ENCODE peak calls at places on chromosomes 2 and 18, in five cellular contexts. E is transverse colon, I is GM12891, M is endothelial cell of umbilical vein, K is HepG2. H is an unnamed sample.

GRCh38 chr18:59056706-59057492 is 82.8 kb upstream of the SEC11C start:
- DNase-seq in E (peak), I (peak), M (peak), K (peak), H (peak)

GRCh38 chr2:227472265-227473018 is 486 bp downstream of the AGFG1 start:
- DNase-seq in E (peak), I (peak), M (peak), K (no peak), H (peak)

GRCh38 chr2:2848621-2849443 is 517.8 kb upstream of the MYT1L start:
- DNase-seq in E (no peak), I (no peak), M (no peak), K (no peak), H (peak)

GRCh38 chr2:41954304-41955291 is 93.2 kb upstream of the PKDCC start:
- DNase-seq in E (no peak), I (no peak), M (no peak), K (no peak), H (no peak)

GRCh38 chr2:61758991-61759390 is 94.9 kb downstream of the FAM161A start:
- DNase-seq in E (no peak), I (no peak), M (no peak), K (no peak), H (no peak)

GRCh38 chr18:7789853-7790552 is 222.9 kb downstream of the PTPRM start:
- DNase-seq in E (no peak), I (no peak), M (peak), K (peak), H (no peak)

GRCh38 chr2:110126086-110126773 is 10.6 kb upstream of the MALL start:
- DNase-seq in E (no peak), I (no peak), M (no peak), K (no peak), H (no peak)

GRCh38 chr2:33525666-33526065 is 49.2 kb downstream of the RASGRP3 start:
- DNase-seq in E (no peak), I (no peak), M (no peak), K (no peak), H (no peak)

GRCh38 chr2:117936871-117937428 is 76.9 kb downstream of the CCDC93 start:
- DNase-seq in E (no peak), I (no peak), M (no peak), K (no peak), H (no peak)

GRCh38 chr2:108621689-108622681 is 87.7 kb downstream of the LIMS1 start:
- DNase-seq in E (no peak), I (no peak), M (no peak), K (no peak), H (no peak)

GRCh38 chr2:209463226-209463625 is 39.4 kb downstream of the MAP2 start:
- DNase-seq in E (no peak), I (no peak), M (no peak), K (no peak), H (no peak)

GRCh38 chr2:113278812-113279139 is at the start of gene PAX8:
- DNase-seq in E (no peak), I (no peak), M (no peak), K (no peak), H (no peak)

GRCh38 chr2:37771600-37772088 is 100.2 kb upstream of the CDC42EP3 start:
- DNase-seq in E (no peak), I (no peak), M (no peak), K (no peak), H (no peak)

GRCh38 chr18:13912601-13913000 is 2.7 kb downstream of the MC2R start:
- DNase-seq in E (no peak), I (no peak), M (no peak), K (no peak), H (no peak)

GRCh38 chr2:98465456-98466201 is 21.0 kb downstream of the INPP4A start:
- DNase-seq in E (peak), I (no peak), M (peak), K (no peak), H (peak)

GRCh38 chr18:57975805-57976204 is 68.2 kb upstream of the NEDD4L start:
- DNase-seq in E (no peak), I (no peak), M (no peak), K (no peak), H (no peak)

GRCh38 chr18:45638544-45638943 is 23.3 kb downstream of the SLC14A2 start:
- DNase-seq in E (no peak), I (no peak), M (no peak), K (no peak), H (no peak)

GRCh38 chr2:186884585-186884984 is 35.6 kb upstream of the ZSWIM2 start:
- DNase-seq in E (no peak), I (no peak), M (peak), K (no peak), H (no peak)

GRCh38 chr18:76256897-76257500 is 238.0 kb downstream of the ZNF516 start:
- DNase-seq in E (no peak), I (no peak), M (no peak), K (peak), H (no peak)

GRCh38 chr2:172137109-172137508 is 34.4 kb upstream of the DLX2 start:
- DNase-seq in E (no peak), I (no peak), M (no peak), K (no peak), H (no peak)

GRCh38 chr2:218465987-218466633 is 47.2 kb downstream of the VIL1 start:
- DNase-seq in E (no peak), I (no peak), M (peak), K (peak), H (no peak)

GRCh38 chr2:189959450-189959849 is 103.1 kb downstream of the MSTN start:
- DNase-seq in E (no peak), I (no peak), M (no peak), K (no peak), H (no peak)

GRCh38 chr2:31137211-31138036 is 816 bp downstream of the GALNT14 start:
- DNase-seq in E (no peak), I (peak), M (no peak), K (no peak), H (peak)

GRCh38 chr2:215594766-215595165 is 158.9 kb upstream of the FN1 start:
- DNase-seq in E (no peak), I (no peak), M (no peak), K (no peak), H (no peak)

GRCh38 chr2:55148269-55148668 is 83.8 kb downstream of the CLHC1 start:
- DNase-seq in E (no peak), I (no peak), M (peak), K (no peak), H (no peak)
- TF ChIP-seq POLR2AphosphoS5 in E (no peak), I (no peak), M (no peak), K (no peak), H (no peak)

DNA sequence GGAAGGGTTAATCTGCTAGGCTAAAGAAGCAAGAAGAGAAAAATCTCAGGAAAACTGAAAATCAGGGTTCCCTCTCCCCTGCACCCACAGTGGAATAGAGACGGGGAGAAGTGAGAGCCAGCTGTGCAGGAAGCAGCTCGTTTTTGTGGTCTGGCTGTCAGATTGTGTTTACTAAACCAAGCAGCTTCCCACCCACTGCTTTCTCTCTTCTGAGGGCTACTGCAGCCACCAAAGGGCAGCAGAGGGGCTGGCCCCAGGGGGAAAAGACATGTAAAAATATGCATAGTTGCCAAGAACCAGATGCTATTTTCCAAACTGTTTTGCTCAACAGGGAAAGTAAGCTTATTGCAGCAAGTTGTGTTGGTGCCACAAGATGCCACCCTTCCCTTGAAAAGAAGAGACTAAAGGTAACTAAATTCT is 72.6 kb upstream of the THUMPD2 start:
- DNase-seq in E (no peak), I (no peak), M (no peak), K (no peak), H (no peak)
- TF ChIP-seq POLR2AphosphoS5 in E (no peak), I (no peak), M (no peak), K (no peak), H (no peak)

DNA sequence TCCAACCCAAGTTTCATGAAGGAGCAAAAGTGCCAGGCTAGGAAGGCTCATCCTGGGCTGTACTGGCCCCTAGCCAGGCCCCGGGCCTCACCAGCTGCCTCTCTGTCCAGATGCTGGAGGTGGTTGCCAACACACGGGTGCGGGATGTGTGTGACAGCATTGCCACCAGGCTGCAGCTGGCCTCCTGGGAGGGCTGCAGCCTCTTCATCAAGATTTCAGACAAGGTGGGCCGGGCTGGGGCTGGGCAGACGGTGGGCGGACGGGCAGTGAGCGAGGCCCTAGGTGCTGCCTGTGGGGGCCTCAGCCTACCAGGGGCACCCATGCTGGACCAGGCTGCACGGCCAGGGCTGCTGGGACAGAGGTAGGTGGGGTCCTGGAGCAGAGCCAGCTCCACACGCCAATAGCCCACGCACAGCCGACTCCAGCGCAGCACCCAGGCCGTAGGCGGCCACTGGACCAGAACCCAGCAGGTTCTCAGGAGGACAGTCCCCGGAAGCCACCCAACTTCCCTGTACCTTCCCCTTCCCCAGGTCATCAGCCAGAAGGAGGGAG is 11.8 kb upstream of the GPR17 start:
- DNase-seq in E (no peak), I (no peak), M (no peak), K (no peak), H (peak)
- TF ChIP-seq POLR2AphosphoS5 in E (no peak), I (no peak), M (no peak), K (no peak), H (peak)

DNA sequence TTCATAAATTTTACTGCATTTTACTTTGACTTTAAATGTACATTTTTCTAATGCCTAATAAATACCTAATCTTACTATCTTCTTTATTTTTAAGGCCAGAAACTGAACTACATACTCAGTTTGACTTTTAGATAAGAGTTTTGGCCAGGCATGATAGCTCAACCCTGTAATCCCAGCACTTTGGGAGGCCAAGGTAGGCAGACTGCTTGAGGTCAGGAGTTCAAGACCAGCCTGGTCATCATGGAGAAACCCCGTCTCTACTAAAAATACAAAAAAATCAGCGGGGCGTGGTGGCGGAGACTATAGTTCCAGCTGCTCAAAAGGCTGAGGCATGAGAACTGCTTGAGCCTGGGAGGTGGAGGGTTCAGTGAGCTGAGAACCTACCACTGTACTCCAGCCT is 9.1 kb downstream of the ATF2 start:
- DNase-seq in E (no peak), I (no peak), M (no peak), K (no peak), H (no peak)
- TF ChIP-seq POLR2AphosphoS5 in E (no peak), I (no peak), M (no peak), K (no peak), H (no peak)

DNA sequence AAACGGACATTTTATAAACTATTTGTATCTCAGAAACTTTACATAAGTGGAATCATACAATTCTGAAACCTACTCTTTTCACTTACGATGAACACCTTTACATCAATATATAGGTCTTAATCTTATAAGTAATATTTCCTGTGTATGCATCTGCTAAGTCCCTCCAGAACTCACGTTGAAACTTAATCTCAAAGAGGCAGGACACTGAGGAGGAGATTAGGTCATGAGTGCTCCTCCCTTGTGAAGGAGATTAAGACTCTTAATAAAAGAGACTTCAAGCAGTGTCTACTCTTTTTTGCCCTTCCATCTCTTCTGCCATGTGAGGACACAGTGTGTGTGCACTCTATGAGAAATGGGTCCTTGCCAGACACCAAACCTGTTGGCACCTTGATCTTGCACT is 94.7 kb upstream of the CDKL4 start:
- DNase-seq in E (no peak), I (no peak), M (no peak), K (no peak), H (no peak)
- TF ChIP-seq POLR2AphosphoS5 in E (no peak), I (no peak), M (no peak), K (no peak), H (no peak)

DNA sequence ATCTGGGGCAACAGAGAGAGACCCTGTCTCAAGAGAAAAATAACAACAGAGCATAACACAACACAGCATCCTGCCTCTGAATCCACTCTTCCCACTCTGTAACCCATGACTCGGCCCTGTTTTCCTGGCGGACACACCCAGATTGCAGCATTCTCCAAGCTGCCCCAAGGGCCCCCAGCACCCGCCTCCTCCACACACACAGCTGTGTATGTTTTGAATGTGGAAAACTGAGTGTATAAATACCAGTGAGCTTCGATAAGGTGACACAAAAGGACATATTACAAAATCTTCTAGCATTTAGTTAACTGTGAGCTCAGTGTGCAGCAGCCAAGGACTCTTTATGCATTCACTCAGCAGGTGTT is 13.0 kb downstream of the IMPA2 start:
- DNase-seq in E (peak), I (no peak), M (no peak), K (peak), H (peak)
- TF ChIP-seq POLR2AphosphoS5 in E (no peak), I (no peak), M (no peak), K (no peak), H (no peak)

DNA sequence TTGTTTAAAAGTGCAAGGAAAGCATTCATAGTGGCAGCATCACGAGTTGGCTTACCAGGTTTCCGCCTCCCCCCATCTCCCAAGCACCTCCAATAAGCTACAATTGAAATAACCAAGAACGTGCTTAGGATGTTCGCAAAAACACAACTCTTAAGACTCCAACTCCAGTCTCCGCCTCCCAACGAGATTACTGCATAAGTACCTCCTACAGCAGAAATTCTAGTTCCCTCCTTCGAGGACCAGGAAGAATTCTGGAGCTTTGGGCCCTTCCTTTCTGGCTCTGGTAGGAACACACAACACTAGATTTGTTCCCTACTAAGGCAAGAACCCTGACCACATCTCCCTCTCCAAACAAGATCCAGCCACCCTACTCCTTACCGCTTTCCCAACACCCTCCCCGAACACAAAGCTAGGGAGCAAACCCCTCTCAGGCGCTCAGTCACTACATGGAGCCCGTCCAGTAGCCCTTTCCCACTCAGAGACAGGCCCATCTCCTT is 741 bp downstream of the ADAM17 start:
- DNase-seq in E (peak), I (no peak), M (peak), K (peak), H (no peak)
- TF ChIP-seq POLR2AphosphoS5 in E (peak), I (no peak), M (no peak), K (no peak), H (no peak)

GRCh38 chr2:241272722-241273551 is 42.5 kb downstream of the HDLBP start:
- DNase-seq in E (peak), I (peak), M (peak), K (no peak), H (no peak)
- TF ChIP-seq POLR2AphosphoS5 in E (peak), I (no peak), M (peak), K (peak), H (peak)

H was measured in spleen.